ENCODE peak calls at places on chromosomes 7 and 10, in four cellular contexts. Y, V, Q and D are unnamed samples.

GRCh38 chr7:3174515-3175318 is 126.3 kb upstream of the SDK1 start:
- DNase-seq in V (no peak), Q (no peak), Y (no peak), D (no peak)

GRCh38 chr10:77913090-77913489 is 13.5 kb downstream of the DLG5 start:
- DNase-seq in V (no peak), Y (no peak), Q (no peak), D (no peak)

GRCh38 chr10:128463991-128464755 is 337.9 kb upstream of the MKI67 start:
- DNase-seq in Y (peak; percentile 18), Q (no peak), V (peak; percentile 66), D (peak; percentile 51)

GRCh38 chr7:21028186-21028989 is 241.7 kb upstream of the SP8 start:
- DNase-seq in Y (no peak), Q (no peak), V (no peak), D (no peak)

GRCh38 chr10:74437822-74438221 is 286.8 kb downstream of the ADK start:
- DNase-seq in Q (no peak), Y (no peak), V (no peak), D (peak; percentile 4)

GRCh38 chr10:4532467-4532866 is 293.5 kb upstream of the AKR1E2 start:
- DNase-seq in V (no peak), Y (no peak), Q (peak; percentile 84), D (no peak)

GRCh38 chr7:44163591-44163990 is 22.5 kb upstream of the MYL7 start:
- DNase-seq in Y (no peak), Q (peak; percentile 85), V (no peak), D (no peak)

GRCh38 chr10:34320265-34320664 is 494.8 kb downstream of the PARD3 start:
- DNase-seq in Q (no peak), V (no peak), Y (no peak), D (no peak)

GRCh38 chr10:114504769-114505579 is 100.7 kb upstream of the AFAP1L2 start:
- DNase-seq in V (no peak), Y (no peak), Q (peak; percentile 69), D (peak; percentile 67)

GRCh38 chr10:132962623-132963429 is 20.5 kb upstream of the CFAP46 start:
- DNase-seq in V (no peak), Q (no peak), Y (no peak), D (no peak)

GRCh38 chr10:1241973-1242935 is 186.1 kb downstream of the WDR37 start:
- DNase-seq in Y (no peak), V (no peak), Q (no peak), D (no peak)

GRCh38 chr10:72455889-72456588 is 101.3 kb upstream of the DNAJB12 start:
- DNase-seq in Y (no peak), V (no peak), Q (no peak), D (no peak)

GRCh38 chr7:117993377-117994003 is 120.2 kb upstream of the CTTNBP2 start:
- DNase-seq in V (peak; percentile 56), Q (no peak), Y (no peak), D (peak; percentile 18)

GRCh38 chr7:93715234-93715633 is 140.7 kb upstream of the CALCR start:
- DNase-seq in V (peak; percentile 58), Y (no peak), Q (no peak), D (peak; percentile 34)

GRCh38 chr10:15060638-15061037 is 16.9 kb downstream of the OLAH start:
- DNase-seq in Y (no peak), V (no peak), Q (no peak), D (no peak)

GRCh38 chr7:76206633-76207032 is 4.9 kb downstream of the SRRM3 start:
- DNase-seq in V (no peak), Y (no peak), Q (no peak), D (no peak)

GRCh38 chr10:124562425-124563060 is 100.9 kb downstream of the LHPP start:
- DNase-seq in Y (no peak), V (no peak), Q (no peak), D (no peak)

GRCh38 chr7:86089455-86089854 is 554.3 kb upstream of the GRM3 start:
- DNase-seq in Y (no peak), Q (no peak), V (no peak), D (no peak)

GRCh38 chr10:120012133-120012405 is 119.5 kb downstream of the SEC23IP start:
- DNase-seq in Y (no peak), Q (no peak), V (no peak), D (no peak)

GRCh38 chr7:158130023-158130409 is 457.6 kb downstream of the PTPRN2 start:
- DNase-seq in V (no peak), Y (no peak), Q (no peak), D (no peak)

GRCh38 chr7:130917669-130918128 is 183.7 kb upstream of the KLF14 start:
- DNase-seq in V (no peak), Q (no peak), Y (no peak), D (no peak)

GRCh38 chr10:86798030-86798429 is 41.6 kb downstream of the BMPR1A start:
- DNase-seq in V (no peak), Y (no peak), Q (no peak), D (no peak)

GRCh38 chr7:101119876-101120275 is 7.0 kb upstream of the SERPINE1 start:
- DNase-seq in Y (no peak), Q (no peak), V (no peak), D (no peak)

GRCh38 chr10:535051-535450 is 154.4 kb downstream of the DIP2C start:
- DNase-seq in Q (no peak), V (peak; percentile 34), Y (no peak), D (no peak)

GRCh38 chr7:77933394-77933793 is 134.8 kb downstream of the PHTF2 start:
- DNase-seq in Q (no peak), V (no peak), Y (no peak), D (no peak)

GRCh38 chr7:100573691-100574361 is at the start of gene SAP25:
- DNase-seq in V (no peak), Y (no peak), Q (no peak), D (no peak)

GRCh38 chr10:133200621-133201031 is 29.4 kb upstream of the UTF1 start:
- DNase-seq in Q (no peak), Y (no peak), V (no peak), D (no peak)

GRCh38 chr10:79066460-79067240 is 2.1 kb upstream of the ZMIZ1 start:
- DNase-seq in Q (no peak), V (peak; percentile 89), Y (peak; percentile 7), D (peak; percentile 87)

GRCh38 chr7:157854066-157854891 is 517.5 kb downstream of the DNAJB6 start:
- DNase-seq in Q (no peak), V (no peak), Y (no peak), D (peak; percentile 26)

GRCh38 chr10:69742928-69743602 is 58.6 kb upstream of the COL13A1 start:
- DNase-seq in Q (no peak), V (no peak), Y (no peak), D (no peak)

GRCh38 chr10:3774814-3775670 is 10.0 kb downstream of the KLF6 start:
- DNase-seq in Y (peak; percentile 27), V (no peak), Q (no peak), D (no peak)

GRCh38 chr10:102767428-102768160 is 23.8 kb downstream of the WBP1L start:
- DNase-seq in V (no peak), Q (no peak), Y (no peak), D (no peak)

GRCh38 chr7:49928787-49929186 is 155.3 kb downstream of the VWC2 start:
- DNase-seq in Y (no peak), V (no peak), Q (no peak), D (no peak)

GRCh38 chr10:89047397-89047796 is 56.8 kb downstream of the FAS start:
- DNase-seq in Y (no peak), Q (peak; percentile 6), V (no peak), D (no peak)

GRCh38 chr10:33136271-33136670 is 178.2 kb upstream of the ITGB1 start:
- DNase-seq in Q (no peak), Y (no peak), V (no peak), D (no peak)